ENCODE peak calls at places on chromosomes 11 and 22, in five cellular contexts. D is thyroid gland; N is CD8-positive, alpha-beta T cell; H is AG09319; B is endothelial cell. C is an unnamed sample.

GRCh38 chr11:73192272-73192671 is 25.8 kb upstream of the P2RY2 start:
- DNase-seq in B (no peak), H (no peak), N (no peak), D (peak), C (no peak)

GRCh38 chr11:92964471-92964870 is 5.0 kb upstream of the MTNR1B start:
- DNase-seq in D (no peak), H (no peak), B (no peak), N (no peak), C (no peak)

GRCh38 chr11:72393303-72393702 is 41.0 kb downstream of the CLPB start:
- DNase-seq in N (no peak), H (no peak), B (no peak), D (no peak), C (no peak)

GRCh38 chr11:47177229-47177845 is 658 bp upstream of the ARFGAP2 start:
- DNase-seq in D (peak), N (peak), H (peak), B (peak), C (peak)

GRCh38 chr11:31805037-31805628 is 6.0 kb downstream of the PAX6 start:
- DNase-seq in B (no peak), H (no peak), N (no peak), D (no peak), C (no peak)

GRCh38 chr22:47071812-47072641 is 309.6 kb downstream of the TBC1D22A start:
- DNase-seq in D (no peak), H (no peak), N (no peak), B (no peak), C (no peak)

GRCh38 chr22:19866665-19867009 is 12.0 kb upstream of the GNB1L start:
- DNase-seq in H (no peak), B (no peak), D (no peak), N (no peak), C (no peak)

GRCh38 chr11:36510567-36511020 is 522 bp upstream of the TRAF6 start:
- DNase-seq in N (no peak), H (no peak), D (no peak), B (no peak), C (peak)

GRCh38 chr11:27699926-27700350 is 317 bp downstream of the BDNF start:
- DNase-seq in B (no peak), H (no peak), N (no peak), D (no peak), C (no peak)

GRCh38 chr11:42770444-42771065 is 541.2 kb upstream of the API5 start:
- DNase-seq in N (no peak), D (peak), B (peak), H (no peak), C (peak)
- TF ChIP-seq CTCF in N (no peak), D (no peak), B (peak), H (peak), C (peak)

GRCh38 chr11:33344611-33345010 is 87.4 kb downstream of the HIPK3 start:
- DNase-seq in H (no peak), D (no peak), B (no peak), N (no peak), C (no peak)
- TF ChIP-seq CTCF in H (no peak), D (peak), B (no peak), N (no peak), C (peak)

GRCh38 chr22:39174498-39175120 is 22.1 kb upstream of the CBX7 start:
- DNase-seq in B (peak), D (peak), H (no peak), N (peak), C (peak)

GRCh38 chr22:39176067-39176621 is 23.7 kb upstream of the CBX7 start:
- DNase-seq in D (peak), B (peak), H (no peak), N (no peak), C (peak)

GRCh38 chr22:39173787-39174497 is 21.5 kb upstream of the CBX7 start:
- DNase-seq in B (no peak), D (no peak), N (peak), H (no peak), C (no peak)

GRCh38 chr22:39176673-39177455 is 24.4 kb upstream of the CBX7 start:
- DNase-seq in D (no peak), H (no peak), N (no peak), B (peak), C (no peak)

DNA sequence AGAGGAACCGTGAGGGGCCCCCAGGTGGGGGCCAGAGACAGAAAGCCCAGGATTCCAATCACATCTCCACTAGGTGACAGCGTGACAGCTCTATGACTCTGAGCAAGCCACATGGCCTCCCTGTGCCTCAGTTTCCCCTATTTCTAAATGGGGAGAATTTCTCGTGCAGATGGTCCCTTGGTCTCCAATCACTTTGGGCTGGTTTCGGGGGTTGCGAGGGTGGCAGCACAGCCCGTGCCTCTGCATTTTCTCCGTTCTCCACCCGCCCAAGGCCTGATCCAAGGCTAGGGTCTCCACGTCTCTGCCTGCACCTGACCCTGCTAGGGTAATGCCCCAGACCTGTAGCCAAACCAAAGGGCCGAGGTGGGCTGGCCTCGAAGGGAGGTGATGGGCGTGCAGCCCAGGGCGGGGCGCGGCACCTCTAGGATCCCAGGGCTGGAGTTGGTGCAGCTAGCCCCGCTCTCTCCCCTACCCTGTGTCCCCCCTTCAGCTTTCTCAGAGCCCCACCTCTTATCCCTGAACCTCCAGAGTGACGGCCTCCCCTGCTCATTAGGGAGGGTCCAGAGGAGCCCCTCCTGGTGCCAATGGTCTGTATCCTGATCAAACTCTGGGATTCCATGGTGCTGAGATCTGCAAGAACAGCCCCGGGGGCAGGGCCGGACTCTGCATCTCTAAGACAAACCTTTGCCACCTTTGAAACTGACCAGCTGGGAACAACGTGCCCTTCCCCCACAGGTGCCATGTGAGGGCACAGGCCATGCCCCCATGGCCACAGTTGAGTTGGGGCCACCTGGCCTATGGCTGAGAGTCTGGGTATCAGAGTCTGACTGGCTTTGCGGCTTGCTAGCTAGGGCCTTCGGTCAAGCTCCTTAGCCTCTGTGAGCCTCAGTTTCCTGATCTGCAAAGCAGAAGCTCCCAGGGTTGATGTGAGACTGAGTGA is 22.9 kb upstream of the CBX7 start:
- DNase-seq in B (peak), H (no peak), N (no peak), D (no peak), C (no peak)
- TF ChIP-seq CTCF in B (no peak), H (no peak), N (no peak), D (no peak), C (no peak)

GRCh38 chr11:14232652-14233051 is 126.3 kb downstream of the RRAS2 start:
- DNase-seq in B (no peak), N (no peak), D (no peak), H (no peak), C (no peak)
- TF ChIP-seq CTCF in B (peak), N (no peak), D (peak), H (no peak), C (peak)